ENCODE peak calls at places on chromosome 20, in ten cellular contexts. V is mucosa of descending colon; R is GM23338; S is ascending aorta; T is HEK293T; W is activated T-helper 1 cell treated with anti-CD3 and anti-CD28 coated beads, Interleukin-2, amount 50 U/mL, for 16 hours; B is AG04449; M is T-cell; E is T-helper 9 cell; C is bronchial epithelial cell. X is an unnamed sample.

GRCh38 chr20:32333988-32334885 is 23.9 kb upstream of the ASXL1 start:
- DNase-seq in B (no peak), V (peak), W (peak), T (no peak), M (peak), E (peak), S (no peak), R (no peak), C (peak), X (peak)

GRCh38 chr20:58001381-58001780 is 227.1 kb downstream of the ANKRD60 start:
- DNase-seq in T (no peak), E (no peak), S (no peak), C (no peak), B (no peak), W (no peak), M (no peak), R (no peak), V (peak), X (no peak)

GRCh38 chr20:17570347-17571152 is 675 bp downstream of the DSTN start:
- DNase-seq in S (no peak), C (no peak), T (peak), B (no peak), V (peak), M (no peak), W (peak), E (peak), R (peak), X (no peak)

GRCh38 chr20:10448270-10449156 is 13.4 kb downstream of the SLX4IP start:
- DNase-seq in E (no peak), V (no peak), T (no peak), R (no peak), C (no peak), W (no peak), M (no peak), B (no peak), S (no peak), X (no peak)

GRCh38 chr20:11274137-11274536 is 600.3 kb upstream of the JAG1 start:
- DNase-seq in E (no peak), R (peak), T (peak), W (no peak), V (peak), C (peak), M (no peak), S (no peak), B (peak), X (no peak)

GRCh38 chr20:33868571-33868970 is 57.4 kb downstream of the CHMP4B start:
- DNase-seq in R (no peak), S (no peak), W (no peak), C (no peak), B (no peak), M (no peak), V (no peak), T (no peak), E (no peak), X (no peak)

GRCh38 chr20:521860-522259 is 21.7 kb downstream of the CSNK2A1 start:
- DNase-seq in S (no peak), R (no peak), B (no peak), W (no peak), V (no peak), T (no peak), M (no peak), C (no peak), E (no peak), X (no peak)

GRCh38 chr20:60407938-60408337 is 449.7 kb downstream of the CDH26 start:
- DNase-seq in E (no peak), T (no peak), C (no peak), W (no peak), S (no peak), R (no peak), M (no peak), B (no peak), V (no peak), X (no peak)

GRCh38 chr20:18904192-18904591 is 90.6 kb downstream of the SCP2D1 start:
- DNase-seq in T (no peak), S (no peak), R (peak), V (no peak), M (no peak), E (no peak), C (no peak), W (no peak), B (no peak), X (no peak)

GRCh38 chr20:19423892-19424620 is 211.6 kb downstream of the SLC24A3 start:
- DNase-seq in S (no peak), C (no peak), W (no peak), R (no peak), B (no peak), T (no peak), E (no peak), M (no peak), V (no peak), X (no peak)

GRCh38 chr20:38008233-38008944 is 24.9 kb downstream of the TTI1 start:
- DNase-seq in W (no peak), S (no peak), B (no peak), M (no peak), C (no peak), E (no peak), R (no peak), V (no peak), T (no peak), X (no peak)

GRCh38 chr20:63785646-63786255 is 45.3 kb downstream of the ZBTB46 start:
- DNase-seq in E (no peak), C (no peak), V (no peak), W (no peak), B (no peak), T (no peak), R (no peak), M (no peak), S (no peak), X (no peak)

GRCh38 chr20:61674688-61675087 is 391.0 kb downstream of the TAF4 start:
- DNase-seq in B (no peak), T (no peak), R (no peak), C (no peak), M (no peak), W (no peak), V (no peak), S (no peak), E (no peak), X (no peak)

GRCh38 chr20:2761885-2762284 is 38.5 kb downstream of the CPXM1 start:
- DNase-seq in W (no peak), R (no peak), E (no peak), B (no peak), T (no peak), C (no peak), M (no peak), V (no peak), S (no peak), X (no peak)

GRCh38 chr20:44017905-44018683 is 103.4 kb downstream of the TOX2 start:
- DNase-seq in V (peak), S (peak), W (no peak), R (no peak), T (peak), B (peak), M (no peak), E (no peak), C (peak), X (no peak)

GRCh38 chr20:8427419-8428065 is 295.5 kb downstream of the PLCB1 start:
- DNase-seq in B (no peak), M (no peak), C (no peak), V (no peak), R (no peak), S (no peak), T (no peak), E (no peak), W (no peak), X (no peak)

GRCh38 chr20:1389703-1390385 is 3.0 kb downstream of the FKBP1A start:
- DNase-seq in W (no peak), T (no peak), C (peak), E (no peak), M (no peak), B (no peak), V (no peak), R (peak), S (no peak), X (no peak)

GRCh38 chr20:57779401-57780003 is 69.7 kb upstream of the PMEPA1 start:
- DNase-seq in B (no peak), S (no peak), R (peak), V (no peak), E (no peak), T (no peak), W (no peak), M (no peak), C (peak), X (no peak)

GRCh38 chr20:62843656-62844055 is 18.0 kb downstream of the TCFL5 start:
- DNase-seq in B (no peak), E (no peak), S (no peak), M (no peak), T (no peak), R (no peak), C (peak), V (no peak), W (no peak), X (no peak)

GRCh38 chr20:47336013-47336754 is 20.3 kb downstream of the ZMYND8 start:
- DNase-seq in C (no peak), S (no peak), E (no peak), B (no peak), R (no peak), W (no peak), M (no peak), V (peak), T (no peak), X (peak)

GRCh38 chr20:10581823-10582222 is 92.0 kb downstream of the JAG1 start:
- DNase-seq in W (no peak), E (no peak), B (no peak), S (no peak), V (no peak), T (no peak), C (peak), R (no peak), M (no peak), X (no peak)

GRCh38 chr20:33415948-33416347 is 14.6 kb upstream of the CDK5RAP1 start:
- DNase-seq in B (no peak), S (no peak), W (no peak), M (no peak), T (peak), E (no peak), R (peak), C (peak), V (peak), X (no peak)

GRCh38 chr20:47679462-47679861 is 105.8 kb downstream of the SULF2 start:
- DNase-seq in R (no peak), E (no peak), T (no peak), W (no peak), B (no peak), M (no peak), S (no peak), V (no peak), C (no peak), X (no peak)

GRCh38 chr20:21808863-21809664 is 103.6 kb downstream of the PAX1 start:
- DNase-seq in C (no peak), E (peak), M (no peak), R (peak), V (peak), S (no peak), W (no peak), T (peak), B (no peak), X (peak)

GRCh38 chr20:3340443-3340842 is 67.0 kb downstream of the DNAAF9 start:
- DNase-seq in W (no peak), V (peak), S (no peak), R (no peak), M (no peak), B (no peak), E (no peak), C (no peak), T (no peak), X (peak)

GRCh38 chr20:56371977-56372376 is 13.2 kb downstream of the FAM210B start:
- DNase-seq in E (no peak), C (no peak), V (no peak), T (no peak), W (no peak), S (no peak), M (no peak), B (no peak), R (no peak), X (no peak)

GRCh38 chr20:25865715-25866656 is 169.3 kb upstream of the ZNF337 start:
- DNase-seq in S (no peak), W (peak), T (no peak), M (peak), B (no peak), R (peak), E (peak), C (peak), V (peak), X (peak)

GRCh38 chr20:24752612-24753011 is 196.5 kb upstream of the CST7 start:
- DNase-seq in C (peak), M (no peak), V (no peak), R (no peak), T (no peak), E (no peak), B (no peak), S (no peak), W (no peak), X (no peak)

GRCh38 chr20:50774515-50774914 is 20.3 kb upstream of the BCAS4 start:
- DNase-seq in W (no peak), R (no peak), M (no peak), V (no peak), E (no peak), S (no peak), T (no peak), C (no peak), B (no peak), X (peak)

GRCh38 chr20:2671977-2672376 is 8.0 kb upstream of the IDH3B start:
- DNase-seq in B (no peak), R (peak), W (no peak), M (no peak), V (no peak), E (no peak), C (no peak), S (no peak), T (no peak), X (no peak)

GRCh38 chr20:24634855-24635254 is 165.4 kb downstream of the SYNDIG1 start:
- DNase-seq in M (no peak), T (peak), E (no peak), C (peak), S (no peak), W (no peak), B (peak), R (peak), V (no peak), X (no peak)

GRCh38 chr20:312067-312466 is 13.3 kb upstream of the SOX12 start:
- DNase-seq in V (no peak), E (no peak), W (no peak), M (no peak), R (no peak), T (no peak), S (no peak), C (no peak), B (no peak), X (no peak)

GRCh38 chr20:62980970-62981369 is 25.8 kb downstream of the BHLHE23 start:
- DNase-seq in M (peak), W (no peak), T (peak), E (peak), R (peak), B (no peak), S (no peak), C (no peak), V (no peak), X (no peak)

GRCh38 chr20:2578430-2579192 is 42.2 kb downstream of the TMC2 start:
- DNase-seq in C (no peak), T (no peak), M (no peak), R (no peak), S (no peak), E (no peak), V (peak), B (no peak), W (no peak), X (no peak)

GRCh38 chr20:50050660-50051308 is 62.2 kb downstream of the UBE2V1 start:
- DNase-seq in W (no peak), S (no peak), B (no peak), C (no peak), R (no peak), V (no peak), E (no peak), T (no peak), M (no peak), X (no peak)

GRCh38 chr20:43893930-43894329 is 20.7 kb upstream of the TOX2 start:
- DNase-seq in B (no peak), R (no peak), S (no peak), V (no peak), T (no peak), E (no peak), C (peak), W (no peak), M (no peak), X (no peak)

GRCh38 chr20:32655903-32656500 is 17.7 kb downstream of the C20orf203 start:
- DNase-seq in W (no peak), R (no peak), V (no peak), T (no peak), M (no peak), C (no peak), B (no peak), E (no peak), S (no peak), X (no peak)